ENCODE peak calls at places on chromosomes 12 and 14, in ten cellular contexts. One of them, this sample, is unnamed.

GRCh38 chr12:1912580-1913376 is 5.7 kb downstream of the CACNA2D4 start:
- DNase-seq in ELR: peak
- DNase-seq in ACHN: peak
- DNase-seq in HT1080: peak
- DNase-seq in anterior cingulate cortex: no peak
- DNase-seq in left ventricle myocardium superior: no peak
- DNase-seq in GM12878: no peak
- DNase-seq in body of pancreas: no peak
- DNase-seq in amygdala: no peak
- DNase-seq in mucosa of descending colon: no peak
- DNase-seq in this sample: no peak

GRCh38 chr12:98594050-98594853 is 766 bp downstream of the SLC25A3 start:
- DNase-seq in ELR: peak
- DNase-seq in ACHN: peak
- DNase-seq in HT1080: no peak
- DNase-seq in anterior cingulate cortex: no peak
- DNase-seq in left ventricle myocardium superior: peak
- DNase-seq in GM12878: no peak
- DNase-seq in body of pancreas: peak
- DNase-seq in amygdala: no peak
- DNase-seq in mucosa of descending colon: peak
- DNase-seq in this sample: peak

GRCh38 chr14:59629384-59630158 is 53.0 kb upstream of the CCDC175 start:
- DNase-seq in ELR: no peak
- DNase-seq in ACHN: no peak
- DNase-seq in HT1080: no peak
- DNase-seq in anterior cingulate cortex: no peak
- DNase-seq in left ventricle myocardium superior: no peak
- DNase-seq in GM12878: no peak
- DNase-seq in body of pancreas: no peak
- DNase-seq in amygdala: no peak
- DNase-seq in mucosa of descending colon: no peak
- DNase-seq in this sample: peak

GRCh38 chr12:2613674-2614073 is 181.1 kb upstream of the FKBP4 start:
- DNase-seq in ELR: peak
- DNase-seq in ACHN: peak
- DNase-seq in HT1080: peak
- DNase-seq in anterior cingulate cortex: no peak
- DNase-seq in left ventricle myocardium superior: no peak
- DNase-seq in GM12878: peak
- DNase-seq in body of pancreas: no peak
- DNase-seq in amygdala: no peak
- DNase-seq in mucosa of descending colon: no peak
- DNase-seq in this sample: no peak

GRCh38 chr12:121184425-121184824 is 25.5 kb upstream of the P2RX4 start:
- DNase-seq in ELR: no peak
- DNase-seq in ACHN: no peak
- DNase-seq in HT1080: no peak
- DNase-seq in anterior cingulate cortex: no peak
- DNase-seq in left ventricle myocardium superior: no peak
- DNase-seq in GM12878: no peak
- DNase-seq in body of pancreas: no peak
- DNase-seq in amygdala: no peak
- DNase-seq in mucosa of descending colon: no peak
- DNase-seq in this sample: no peak

GRCh38 chr14:33026850-33027420 is 88.3 kb downstream of the NPAS3 start:
- DNase-seq in ELR: no peak
- DNase-seq in ACHN: no peak
- DNase-seq in HT1080: no peak
- DNase-seq in anterior cingulate cortex: peak
- DNase-seq in left ventricle myocardium superior: peak
- DNase-seq in GM12878: no peak
- DNase-seq in body of pancreas: no peak
- DNase-seq in amygdala: no peak
- DNase-seq in mucosa of descending colon: no peak
- DNase-seq in this sample: peak

GRCh38 chr14:96663491-96664067 is 133.6 kb upstream of the VRK1 start:
- DNase-seq in ELR: no peak
- DNase-seq in ACHN: no peak
- DNase-seq in HT1080: peak
- DNase-seq in anterior cingulate cortex: no peak
- DNase-seq in left ventricle myocardium superior: no peak
- DNase-seq in GM12878: no peak
- DNase-seq in body of pancreas: no peak
- DNase-seq in amygdala: no peak
- DNase-seq in mucosa of descending colon: no peak
- DNase-seq in this sample: no peak

GRCh38 chr12:15152864-15153263 is 68.4 kb downstream of the RERG start:
- DNase-seq in ELR: peak
- DNase-seq in ACHN: peak
- DNase-seq in HT1080: peak
- DNase-seq in anterior cingulate cortex: no peak
- DNase-seq in left ventricle myocardium superior: no peak
- DNase-seq in GM12878: no peak
- DNase-seq in body of pancreas: no peak
- DNase-seq in amygdala: no peak
- DNase-seq in mucosa of descending colon: no peak
- DNase-seq in this sample: no peak

GRCh38 chr14:54535126-54535525 is 25.4 kb downstream of the CGRRF1 start:
- DNase-seq in ELR: peak
- DNase-seq in ACHN: no peak
- DNase-seq in HT1080: no peak
- DNase-seq in anterior cingulate cortex: no peak
- DNase-seq in left ventricle myocardium superior: no peak
- DNase-seq in GM12878: no peak
- DNase-seq in body of pancreas: no peak
- DNase-seq in amygdala: no peak
- DNase-seq in mucosa of descending colon: no peak
- DNase-seq in this sample: no peak

GRCh38 chr14:59359451-59360124 is 105.6 kb downstream of the GPR135 start:
- DNase-seq in ELR: no peak
- DNase-seq in ACHN: no peak
- DNase-seq in HT1080: no peak
- DNase-seq in anterior cingulate cortex: no peak
- DNase-seq in left ventricle myocardium superior: no peak
- DNase-seq in GM12878: peak
- DNase-seq in body of pancreas: no peak
- DNase-seq in amygdala: no peak
- DNase-seq in mucosa of descending colon: no peak
- DNase-seq in this sample: no peak

GRCh38 chr12:105319691-105320209 is 10.7 kb upstream of the C12orf75 start:
- DNase-seq in ELR: no peak
- DNase-seq in ACHN: no peak
- DNase-seq in HT1080: no peak
- DNase-seq in anterior cingulate cortex: no peak
- DNase-seq in left ventricle myocardium superior: no peak
- DNase-seq in GM12878: no peak
- DNase-seq in body of pancreas: no peak
- DNase-seq in amygdala: no peak
- DNase-seq in mucosa of descending colon: no peak
- DNase-seq in this sample: no peak

GRCh38 chr14:32597771-32598170 is 268.7 kb downstream of the AKAP6 start:
- DNase-seq in ELR: peak
- DNase-seq in ACHN: no peak
- DNase-seq in HT1080: no peak
- DNase-seq in anterior cingulate cortex: no peak
- DNase-seq in left ventricle myocardium superior: no peak
- DNase-seq in GM12878: no peak
- DNase-seq in body of pancreas: no peak
- DNase-seq in amygdala: no peak
- DNase-seq in mucosa of descending colon: no peak
- DNase-seq in this sample: no peak

GRCh38 chr12:110141389-110141788 is 17.2 kb downstream of the IFT81 start:
- DNase-seq in ELR: no peak
- DNase-seq in ACHN: no peak
- DNase-seq in HT1080: no peak
- DNase-seq in anterior cingulate cortex: no peak
- DNase-seq in left ventricle myocardium superior: peak
- DNase-seq in GM12878: no peak
- DNase-seq in body of pancreas: no peak
- DNase-seq in amygdala: no peak
- DNase-seq in mucosa of descending colon: no peak
- DNase-seq in this sample: no peak

GRCh38 chr14:61461808-61462275 is 140.5 kb downstream of the PRKCH start:
- DNase-seq in ELR: peak
- DNase-seq in ACHN: peak
- DNase-seq in HT1080: peak
- DNase-seq in anterior cingulate cortex: no peak
- DNase-seq in left ventricle myocardium superior: no peak
- DNase-seq in GM12878: no peak
- DNase-seq in body of pancreas: peak
- DNase-seq in amygdala: no peak
- DNase-seq in mucosa of descending colon: no peak
- DNase-seq in this sample: peak

GRCh38 chr12:104360157-104360556 is 56.6 kb downstream of the EID3 start:
- DNase-seq in ELR: peak
- DNase-seq in ACHN: peak
- DNase-seq in HT1080: peak
- DNase-seq in anterior cingulate cortex: no peak
- DNase-seq in left ventricle myocardium superior: no peak
- DNase-seq in GM12878: no peak
- DNase-seq in body of pancreas: no peak
- DNase-seq in amygdala: no peak
- DNase-seq in mucosa of descending colon: no peak
- DNase-seq in this sample: no peak